ENCODE peak calls at places on chromosomes 11 and 22, in nine cellular contexts. One of them, this sample, is unnamed.

GRCh38 chr22:31284241-31284745 is 8.0 kb downstream of the PIK3IP1 start:
- DNase-seq in B cell: no peak
- DNase-seq in NCI-H1092: no peak
- DNase-seq in CD8-positive, alpha-beta memory T cell: no peak
- DNase-seq in GM19239: no peak
- DNase-seq in activated CD8-positive, alpha-beta T cell treated with anti-CD3 and anti-CD28 coated beads, Interleukin-2, amount 10 ng/mL, durations not matched to agents 7 days and 5 days: no peak
- DNase-seq in CD8-positive, alpha-beta T cell: no peak
- DNase-seq in HuH-7: no peak
- DNase-seq in NCI-H524: peak
- DNase-seq in this sample: no peak

GRCh38 chr11:9624448-9624847 is 39.4 kb upstream of the SWAP70 start:
- DNase-seq in HuH-7: no peak
- DNase-seq in CD8-positive, alpha-beta T cell: no peak
- DNase-seq in NCI-H1092: no peak
- DNase-seq in activated CD8-positive, alpha-beta T cell treated with anti-CD3 and anti-CD28 coated beads, Interleukin-2, amount 10 ng/mL, durations not matched to agents 7 days and 5 days: no peak
- DNase-seq in GM19239: no peak
- DNase-seq in CD8-positive, alpha-beta memory T cell: no peak
- DNase-seq in B cell: no peak
- DNase-seq in NCI-H524: no peak
- DNase-seq in this sample: no peak

GRCh38 chr11:79026803-79027445 is 413.9 kb downstream of the TENM4 start:
- DNase-seq in CD8-positive, alpha-beta memory T cell: no peak
- DNase-seq in B cell: no peak
- DNase-seq in GM19239: peak
- DNase-seq in NCI-H524: no peak
- DNase-seq in HuH-7: no peak
- DNase-seq in CD8-positive, alpha-beta T cell: no peak
- DNase-seq in NCI-H1092: no peak
- DNase-seq in activated CD8-positive, alpha-beta T cell treated with anti-CD3 and anti-CD28 coated beads, Interleukin-2, amount 10 ng/mL, durations not matched to agents 7 days and 5 days: no peak
- DNase-seq in this sample: no peak

GRCh38 chr11:10490398-10491232 is 35.6 kb downstream of the AMPD3 start:
- DNase-seq in NCI-H524: no peak
- DNase-seq in NCI-H1092: no peak
- DNase-seq in CD8-positive, alpha-beta memory T cell: no peak
- DNase-seq in CD8-positive, alpha-beta T cell: no peak
- DNase-seq in HuH-7: no peak
- DNase-seq in B cell: no peak
- DNase-seq in GM19239: no peak
- DNase-seq in activated CD8-positive, alpha-beta T cell treated with anti-CD3 and anti-CD28 coated beads, Interleukin-2, amount 10 ng/mL, durations not matched to agents 7 days and 5 days: no peak
- DNase-seq in this sample: peak

GRCh38 chr22:38843716-38844660 is at the start of gene NPTXR:
- DNase-seq in CD8-positive, alpha-beta memory T cell: peak
- DNase-seq in B cell: no peak
- DNase-seq in activated CD8-positive, alpha-beta T cell treated with anti-CD3 and anti-CD28 coated beads, Interleukin-2, amount 10 ng/mL, durations not matched to agents 7 days and 5 days: no peak
- DNase-seq in HuH-7: peak
- DNase-seq in NCI-H524: peak
- DNase-seq in CD8-positive, alpha-beta T cell: peak
- DNase-seq in NCI-H1092: peak
- DNase-seq in GM19239: peak
- DNase-seq in this sample: peak

GRCh38 chr11:5476184-5476819 is 12.2 kb upstream of the OR52D1 start:
- DNase-seq in NCI-H524: peak
- DNase-seq in B cell: peak
- DNase-seq in GM19239: peak
- DNase-seq in activated CD8-positive, alpha-beta T cell treated with anti-CD3 and anti-CD28 coated beads, Interleukin-2, amount 10 ng/mL, durations not matched to agents 7 days and 5 days: peak
- DNase-seq in HuH-7: peak
- DNase-seq in CD8-positive, alpha-beta memory T cell: peak
- DNase-seq in NCI-H1092: no peak
- DNase-seq in CD8-positive, alpha-beta T cell: peak
- DNase-seq in this sample: peak

GRCh38 chr11:28315440-28315839 is 207.3 kb downstream of the METTL15 start:
- DNase-seq in CD8-positive, alpha-beta memory T cell: no peak
- DNase-seq in activated CD8-positive, alpha-beta T cell treated with anti-CD3 and anti-CD28 coated beads, Interleukin-2, amount 10 ng/mL, durations not matched to agents 7 days and 5 days: no peak
- DNase-seq in HuH-7: no peak
- DNase-seq in CD8-positive, alpha-beta T cell: no peak
- DNase-seq in GM19239: no peak
- DNase-seq in NCI-H1092: no peak
- DNase-seq in B cell: no peak
- DNase-seq in NCI-H524: no peak
- DNase-seq in this sample: no peak

GRCh38 chr11:116366980-116367640 is 405.7 kb downstream of the BUD13 start:
- DNase-seq in B cell: no peak
- DNase-seq in GM19239: no peak
- DNase-seq in HuH-7: no peak
- DNase-seq in NCI-H1092: no peak
- DNase-seq in activated CD8-positive, alpha-beta T cell treated with anti-CD3 and anti-CD28 coated beads, Interleukin-2, amount 10 ng/mL, durations not matched to agents 7 days and 5 days: no peak
- DNase-seq in NCI-H524: no peak
- DNase-seq in CD8-positive, alpha-beta T cell: no peak
- DNase-seq in CD8-positive, alpha-beta memory T cell: no peak
- DNase-seq in this sample: peak

GRCh38 chr11:66717925-66718319 is 11.1 kb downstream of the SPTBN2 start:
- DNase-seq in NCI-H524: no peak
- DNase-seq in HuH-7: no peak
- DNase-seq in CD8-positive, alpha-beta memory T cell: no peak
- DNase-seq in B cell: no peak
- DNase-seq in CD8-positive, alpha-beta T cell: no peak
- DNase-seq in NCI-H1092: no peak
- DNase-seq in activated CD8-positive, alpha-beta T cell treated with anti-CD3 and anti-CD28 coated beads, Interleukin-2, amount 10 ng/mL, durations not matched to agents 7 days and 5 days: no peak
- DNase-seq in GM19239: no peak
- DNase-seq in this sample: no peak

GRCh38 chr22:19207902-19208283 is 29.4 kb upstream of the SLC25A1 start:
- DNase-seq in CD8-positive, alpha-beta memory T cell: no peak
- DNase-seq in CD8-positive, alpha-beta T cell: no peak
- DNase-seq in B cell: no peak
- DNase-seq in HuH-7: no peak
- DNase-seq in NCI-H524: no peak
- DNase-seq in NCI-H1092: no peak
- DNase-seq in activated CD8-positive, alpha-beta T cell treated with anti-CD3 and anti-CD28 coated beads, Interleukin-2, amount 10 ng/mL, durations not matched to agents 7 days and 5 days: no peak
- DNase-seq in GM19239: no peak
- DNase-seq in this sample: no peak

GRCh38 chr11:62487698-62488551 is 58.7 kb downstream of the AHNAK start:
- DNase-seq in CD8-positive, alpha-beta T cell: no peak
- DNase-seq in HuH-7: no peak
- DNase-seq in NCI-H524: no peak
- DNase-seq in GM19239: no peak
- DNase-seq in B cell: no peak
- DNase-seq in NCI-H1092: peak
- DNase-seq in CD8-positive, alpha-beta memory T cell: no peak
- DNase-seq in activated CD8-positive, alpha-beta T cell treated with anti-CD3 and anti-CD28 coated beads, Interleukin-2, amount 10 ng/mL, durations not matched to agents 7 days and 5 days: no peak
- DNase-seq in this sample: no peak

GRCh38 chr11:86515297-86516094 is 140.8 kb downstream of the CCDC81 start:
- DNase-seq in HuH-7: no peak
- DNase-seq in CD8-positive, alpha-beta memory T cell: no peak
- DNase-seq in CD8-positive, alpha-beta T cell: no peak
- DNase-seq in activated CD8-positive, alpha-beta T cell treated with anti-CD3 and anti-CD28 coated beads, Interleukin-2, amount 10 ng/mL, durations not matched to agents 7 days and 5 days: no peak
- DNase-seq in NCI-H1092: no peak
- DNase-seq in NCI-H524: no peak
- DNase-seq in GM19239: no peak
- DNase-seq in B cell: no peak
- DNase-seq in this sample: no peak

GRCh38 chr11:92596596-92597317 is 372.1 kb downstream of the FAT3 start:
- DNase-seq in HuH-7: no peak
- DNase-seq in NCI-H1092: no peak
- DNase-seq in NCI-H524: no peak
- DNase-seq in activated CD8-positive, alpha-beta T cell treated with anti-CD3 and anti-CD28 coated beads, Interleukin-2, amount 10 ng/mL, durations not matched to agents 7 days and 5 days: no peak
- DNase-seq in B cell: no peak
- DNase-seq in CD8-positive, alpha-beta T cell: no peak
- DNase-seq in CD8-positive, alpha-beta memory T cell: no peak
- DNase-seq in GM19239: no peak
- DNase-seq in this sample: no peak

GRCh38 chr22:41021039-41021654 is 70.0 kb downstream of the RBX1 start:
- DNase-seq in CD8-positive, alpha-beta T cell: no peak
- DNase-seq in NCI-H524: peak
- DNase-seq in HuH-7: no peak
- DNase-seq in activated CD8-positive, alpha-beta T cell treated with anti-CD3 and anti-CD28 coated beads, Interleukin-2, amount 10 ng/mL, durations not matched to agents 7 days and 5 days: no peak
- DNase-seq in B cell: no peak
- DNase-seq in GM19239: no peak
- DNase-seq in NCI-H1092: no peak
- DNase-seq in CD8-positive, alpha-beta memory T cell: no peak
- DNase-seq in this sample: no peak

GRCh38 chr11:100876826-100877545 is 189.9 kb downstream of the ARHGAP42 start:
- DNase-seq in CD8-positive, alpha-beta T cell: no peak
- DNase-seq in NCI-H1092: no peak
- DNase-seq in CD8-positive, alpha-beta memory T cell: no peak
- DNase-seq in activated CD8-positive, alpha-beta T cell treated with anti-CD3 and anti-CD28 coated beads, Interleukin-2, amount 10 ng/mL, durations not matched to agents 7 days and 5 days: no peak
- DNase-seq in NCI-H524: no peak
- DNase-seq in GM19239: no peak
- DNase-seq in B cell: no peak
- DNase-seq in HuH-7: no peak
- DNase-seq in this sample: no peak

GRCh38 chr11:33063326-33063775 is 24.0 kb downstream of the TCP11L1 start:
- DNase-seq in GM19239: no peak
- DNase-seq in activated CD8-positive, alpha-beta T cell treated with anti-CD3 and anti-CD28 coated beads, Interleukin-2, amount 10 ng/mL, durations not matched to agents 7 days and 5 days: no peak
- DNase-seq in NCI-H524: no peak
- DNase-seq in HuH-7: no peak
- DNase-seq in CD8-positive, alpha-beta T cell: no peak
- DNase-seq in CD8-positive, alpha-beta memory T cell: no peak
- DNase-seq in NCI-H1092: no peak
- DNase-seq in B cell: no peak
- DNase-seq in this sample: no peak

GRCh38 chr11:118010738-118011461 is 24.7 kb downstream of the IL10RA start:
- DNase-seq in B cell: peak
- DNase-seq in NCI-H1092: no peak
- DNase-seq in GM19239: peak
- DNase-seq in HuH-7: no peak
- DNase-seq in CD8-positive, alpha-beta T cell: no peak
- DNase-seq in NCI-H524: no peak
- DNase-seq in activated CD8-positive, alpha-beta T cell treated with anti-CD3 and anti-CD28 coated beads, Interleukin-2, amount 10 ng/mL, durations not matched to agents 7 days and 5 days: no peak
- DNase-seq in CD8-positive, alpha-beta memory T cell: no peak
- DNase-seq in this sample: no peak

GRCh38 chr11:132782102-132782501 is 750.2 kb downstream of the OPCML start:
- DNase-seq in NCI-H1092: peak
- DNase-seq in activated CD8-positive, alpha-beta T cell treated with anti-CD3 and anti-CD28 coated beads, Interleukin-2, amount 10 ng/mL, durations not matched to agents 7 days and 5 days: no peak
- DNase-seq in GM19239: no peak
- DNase-seq in B cell: no peak
- DNase-seq in NCI-H524: peak
- DNase-seq in CD8-positive, alpha-beta memory T cell: no peak
- DNase-seq in HuH-7: no peak
- DNase-seq in CD8-positive, alpha-beta T cell: no peak
- DNase-seq in this sample: no peak

GRCh38 chr11:46705070-46705688 is 4.3 kb downstream of the ZNF408 start:
- DNase-seq in HuH-7: no peak
- DNase-seq in CD8-positive, alpha-beta memory T cell: no peak
- DNase-seq in CD8-positive, alpha-beta T cell: no peak
- DNase-seq in activated CD8-positive, alpha-beta T cell treated with anti-CD3 and anti-CD28 coated beads, Interleukin-2, amount 10 ng/mL, durations not matched to agents 7 days and 5 days: no peak
- DNase-seq in GM19239: no peak
- DNase-seq in NCI-H524: no peak
- DNase-seq in NCI-H1092: no peak
- DNase-seq in B cell: no peak
- DNase-seq in this sample: no peak

GRCh38 chr11:102240502-102240901 is 76.8 kb upstream of the BIRC3 start:
- DNase-seq in HuH-7: no peak
- DNase-seq in CD8-positive, alpha-beta T cell: no peak
- DNase-seq in NCI-H1092: no peak
- DNase-seq in CD8-positive, alpha-beta memory T cell: no peak
- DNase-seq in B cell: no peak
- DNase-seq in NCI-H524: no peak
- DNase-seq in activated CD8-positive, alpha-beta T cell treated with anti-CD3 and anti-CD28 coated beads, Interleukin-2, amount 10 ng/mL, durations not matched to agents 7 days and 5 days: no peak
- DNase-seq in GM19239: no peak
- DNase-seq in this sample: no peak

GRCh38 chr11:3158821-3159220 is 6.3 kb downstream of the OSBPL5 start:
- DNase-seq in B cell: no peak
- DNase-seq in CD8-positive, alpha-beta memory T cell: no peak
- DNase-seq in NCI-H524: no peak
- DNase-seq in CD8-positive, alpha-beta T cell: no peak
- DNase-seq in HuH-7: no peak
- DNase-seq in NCI-H1092: no peak
- DNase-seq in activated CD8-positive, alpha-beta T cell treated with anti-CD3 and anti-CD28 coated beads, Interleukin-2, amount 10 ng/mL, durations not matched to agents 7 days and 5 days: no peak
- DNase-seq in GM19239: no peak
- DNase-seq in this sample: no peak

GRCh38 chr11:102306817-102307814 is 10.2 kb upstream of the BIRC3 start:
- DNase-seq in NCI-H524: no peak
- DNase-seq in B cell: peak
- DNase-seq in CD8-positive, alpha-beta memory T cell: peak
- DNase-seq in GM19239: no peak
- DNase-seq in CD8-positive, alpha-beta T cell: peak
- DNase-seq in HuH-7: no peak
- DNase-seq in NCI-H1092: no peak
- DNase-seq in activated CD8-positive, alpha-beta T cell treated with anti-CD3 and anti-CD28 coated beads, Interleukin-2, amount 10 ng/mL, durations not matched to agents 7 days and 5 days: no peak
- DNase-seq in this sample: no peak

GRCh38 chr22:42769574-42770447 is 49.1 kb upstream of the A4GALT start:
- DNase-seq in B cell: peak
- DNase-seq in CD8-positive, alpha-beta T cell: no peak
- DNase-seq in NCI-H1092: no peak
- DNase-seq in HuH-7: peak
- DNase-seq in CD8-positive, alpha-beta memory T cell: no peak
- DNase-seq in activated CD8-positive, alpha-beta T cell treated with anti-CD3 and anti-CD28 coated beads, Interleukin-2, amount 10 ng/mL, durations not matched to agents 7 days and 5 days: no peak
- DNase-seq in NCI-H524: no peak
- DNase-seq in GM19239: peak
- DNase-seq in this sample: peak

GRCh38 chr22:18048441-18048898 is 24.1 kb upstream of the MICAL3 start:
- DNase-seq in GM19239: no peak
- DNase-seq in activated CD8-positive, alpha-beta T cell treated with anti-CD3 and anti-CD28 coated beads, Interleukin-2, amount 10 ng/mL, durations not matched to agents 7 days and 5 days: no peak
- DNase-seq in HuH-7: no peak
- DNase-seq in B cell: no peak
- DNase-seq in CD8-positive, alpha-beta T cell: no peak
- DNase-seq in CD8-positive, alpha-beta memory T cell: no peak
- DNase-seq in NCI-H524: no peak
- DNase-seq in NCI-H1092: no peak
- DNase-seq in this sample: peak

GRCh38 chr11:130068546-130068985 is 1.1 kb upstream of the APLP2 start:
- DNase-seq in NCI-H1092: no peak
- DNase-seq in B cell: no peak
- DNase-seq in CD8-positive, alpha-beta memory T cell: no peak
- DNase-seq in CD8-positive, alpha-beta T cell: no peak
- DNase-seq in GM19239: no peak
- DNase-seq in HuH-7: peak
- DNase-seq in activated CD8-positive, alpha-beta T cell treated with anti-CD3 and anti-CD28 coated beads, Interleukin-2, amount 10 ng/mL, durations not matched to agents 7 days and 5 days: no peak
- DNase-seq in NCI-H524: no peak
- DNase-seq in this sample: no peak

GRCh38 chr22:50112151-50113118 is 22.6 kb downstream of the MOV10L1 start:
- DNase-seq in CD8-positive, alpha-beta T cell: no peak
- DNase-seq in NCI-H524: no peak
- DNase-seq in HuH-7: no peak
- DNase-seq in CD8-positive, alpha-beta memory T cell: no peak
- DNase-seq in NCI-H1092: no peak
- DNase-seq in GM19239: no peak
- DNase-seq in B cell: no peak
- DNase-seq in activated CD8-positive, alpha-beta T cell treated with anti-CD3 and anti-CD28 coated beads, Interleukin-2, amount 10 ng/mL, durations not matched to agents 7 days and 5 days: peak
- DNase-seq in this sample: no peak

This sample was measured in Caco-2.